ENCODE peak calls at places on chromosomes 5 and 9, in ten cellular contexts. One of them, this sample, is unnamed.

GRCh38 chr5:2783223-2783622 is 31.7 kb upstream of the IRX2 start:
- DNase-seq in midbrain: no peak
- DNase-seq in fibroblast of villous mesenchyme: no peak
- DNase-seq in AG04450: no peak
- DNase-seq in ureter: no peak
- DNase-seq in tibial nerve: no peak
- DNase-seq in effector memory CD8-positive, alpha-beta T cell: no peak
- DNase-seq in EL: no peak
- DNase-seq in Right ventricle myocardium superior: no peak
- DNase-seq in HFF-Myc: no peak
- DNase-seq in this sample: no peak

GRCh38 chr9:133552236-133552635 is 17.7 kb downstream of the ADAMTSL2 start:
- DNase-seq in midbrain: no peak
- DNase-seq in fibroblast of villous mesenchyme: no peak
- DNase-seq in AG04450: no peak
- DNase-seq in ureter: no peak
- DNase-seq in tibial nerve: no peak
- DNase-seq in effector memory CD8-positive, alpha-beta T cell: no peak
- DNase-seq in EL: no peak
- DNase-seq in Right ventricle myocardium superior: no peak
- DNase-seq in HFF-Myc: no peak
- DNase-seq in this sample: no peak

GRCh38 chr9:117034862-117035261 is 347.8 kb downstream of the TRIM32 start:
- DNase-seq in midbrain: no peak
- DNase-seq in fibroblast of villous mesenchyme: no peak
- DNase-seq in AG04450: no peak
- DNase-seq in ureter: no peak
- DNase-seq in tibial nerve: no peak
- DNase-seq in effector memory CD8-positive, alpha-beta T cell: no peak
- DNase-seq in EL: peak
- DNase-seq in Right ventricle myocardium superior: no peak
- DNase-seq in HFF-Myc: peak
- DNase-seq in this sample: no peak

GRCh38 chr5:54702470-54702869 is 184.9 kb downstream of the SNX18 start:
- DNase-seq in midbrain: no peak
- DNase-seq in fibroblast of villous mesenchyme: peak
- DNase-seq in AG04450: no peak
- DNase-seq in ureter: no peak
- DNase-seq in tibial nerve: no peak
- DNase-seq in effector memory CD8-positive, alpha-beta T cell: no peak
- DNase-seq in EL: peak
- DNase-seq in Right ventricle myocardium superior: no peak
- DNase-seq in HFF-Myc: no peak
- DNase-seq in this sample: no peak

GRCh38 chr9:125932012-125932411 is 184.8 kb downstream of the PBX3 start:
- DNase-seq in midbrain: peak
- DNase-seq in fibroblast of villous mesenchyme: peak
- DNase-seq in AG04450: peak
- DNase-seq in ureter: peak
- DNase-seq in tibial nerve: no peak
- DNase-seq in effector memory CD8-positive, alpha-beta T cell: no peak
- DNase-seq in EL: peak
- DNase-seq in Right ventricle myocardium superior: no peak
- DNase-seq in HFF-Myc: peak
- DNase-seq in this sample: peak

GRCh38 chr9:17116400-17116837 is 18.4 kb upstream of the CNTLN start:
- DNase-seq in midbrain: peak
- DNase-seq in fibroblast of villous mesenchyme: peak
- DNase-seq in AG04450: no peak
- DNase-seq in ureter: no peak
- DNase-seq in tibial nerve: no peak
- DNase-seq in effector memory CD8-positive, alpha-beta T cell: no peak
- DNase-seq in EL: peak
- DNase-seq in Right ventricle myocardium superior: no peak
- DNase-seq in HFF-Myc: peak
- DNase-seq in this sample: no peak

GRCh38 chr9:12595400-12595799 is 97.8 kb upstream of the TYRP1 start:
- DNase-seq in midbrain: no peak
- DNase-seq in fibroblast of villous mesenchyme: no peak
- DNase-seq in AG04450: no peak
- DNase-seq in ureter: no peak
- DNase-seq in tibial nerve: no peak
- DNase-seq in effector memory CD8-positive, alpha-beta T cell: no peak
- DNase-seq in EL: no peak
- DNase-seq in Right ventricle myocardium superior: no peak
- DNase-seq in HFF-Myc: no peak
- DNase-seq in this sample: no peak

GRCh38 chr5:81140942-81141341 is 92.2 kb upstream of the CKMT2 start:
- DNase-seq in midbrain: no peak
- DNase-seq in fibroblast of villous mesenchyme: peak
- DNase-seq in AG04450: peak
- DNase-seq in ureter: no peak
- DNase-seq in tibial nerve: peak
- DNase-seq in effector memory CD8-positive, alpha-beta T cell: no peak
- DNase-seq in EL: peak
- DNase-seq in Right ventricle myocardium superior: peak
- DNase-seq in HFF-Myc: peak
- DNase-seq in this sample: peak

GRCh38 chr9:81112638-81113037 is 576.7 kb downstream of the TLE1 start:
- DNase-seq in midbrain: no peak
- DNase-seq in fibroblast of villous mesenchyme: no peak
- DNase-seq in AG04450: no peak
- DNase-seq in ureter: no peak
- DNase-seq in tibial nerve: no peak
- DNase-seq in effector memory CD8-positive, alpha-beta T cell: no peak
- DNase-seq in EL: no peak
- DNase-seq in Right ventricle myocardium superior: no peak
- DNase-seq in HFF-Myc: no peak
- DNase-seq in this sample: no peak

GRCh38 chr5:148416921-148417320 is 33.2 kb downstream of the FBXO38 start:
- DNase-seq in midbrain: no peak
- DNase-seq in fibroblast of villous mesenchyme: no peak
- DNase-seq in AG04450: no peak
- DNase-seq in ureter: no peak
- DNase-seq in tibial nerve: no peak
- DNase-seq in effector memory CD8-positive, alpha-beta T cell: no peak
- DNase-seq in EL: peak
- DNase-seq in Right ventricle myocardium superior: no peak
- DNase-seq in HFF-Myc: no peak
- DNase-seq in this sample: no peak

GRCh38 chr9:130528674-130529073 is 50.7 kb upstream of the FUBP3 start:
- DNase-seq in midbrain: no peak
- DNase-seq in fibroblast of villous mesenchyme: no peak
- DNase-seq in AG04450: no peak
- DNase-seq in ureter: no peak
- DNase-seq in tibial nerve: no peak
- DNase-seq in effector memory CD8-positive, alpha-beta T cell: no peak
- DNase-seq in EL: no peak
- DNase-seq in Right ventricle myocardium superior: no peak
- DNase-seq in HFF-Myc: no peak
- DNase-seq in this sample: no peak

GRCh38 chr9:113712053-113712452 is 164.1 kb upstream of the ZNF618 start:
- DNase-seq in midbrain: no peak
- DNase-seq in fibroblast of villous mesenchyme: no peak
- DNase-seq in AG04450: peak
- DNase-seq in ureter: peak
- DNase-seq in tibial nerve: no peak
- DNase-seq in effector memory CD8-positive, alpha-beta T cell: no peak
- DNase-seq in EL: peak
- DNase-seq in Right ventricle myocardium superior: no peak
- DNase-seq in HFF-Myc: peak
- DNase-seq in this sample: peak

GRCh38 chr5:109350537-109351270 is 59.1 kb downstream of the PJA2 start:
- DNase-seq in midbrain: no peak
- DNase-seq in fibroblast of villous mesenchyme: no peak
- DNase-seq in AG04450: no peak
- DNase-seq in ureter: no peak
- DNase-seq in tibial nerve: no peak
- DNase-seq in effector memory CD8-positive, alpha-beta T cell: no peak
- DNase-seq in EL: peak
- DNase-seq in Right ventricle myocardium superior: no peak
- DNase-seq in HFF-Myc: no peak
- DNase-seq in this sample: no peak

GRCh38 chr5:79582186-79582585 is 30.1 kb upstream of the TENT2 start:
- DNase-seq in midbrain: no peak
- DNase-seq in fibroblast of villous mesenchyme: no peak
- DNase-seq in AG04450: no peak
- DNase-seq in ureter: no peak
- DNase-seq in tibial nerve: no peak
- DNase-seq in effector memory CD8-positive, alpha-beta T cell: no peak
- DNase-seq in EL: no peak
- DNase-seq in Right ventricle myocardium superior: no peak
- DNase-seq in HFF-Myc: no peak
- DNase-seq in this sample: no peak

GRCh38 chr9:18610956-18611355 is 137.0 kb downstream of the ADAMTSL1 start:
- DNase-seq in midbrain: peak
- DNase-seq in fibroblast of villous mesenchyme: no peak
- DNase-seq in AG04450: no peak
- DNase-seq in ureter: no peak
- DNase-seq in tibial nerve: no peak
- DNase-seq in effector memory CD8-positive, alpha-beta T cell: no peak
- DNase-seq in EL: no peak
- DNase-seq in Right ventricle myocardium superior: no peak
- DNase-seq in HFF-Myc: no peak
- DNase-seq in this sample: no peak